ENCODE peak calls at places on chromosomes 13 and 19, in nine cellular contexts. R is IMR-90, W is astrocyte of the cerebellum, L is hepatocyte, G is AG04450, S is GM12865, Q is body of pancreas, F is upper lobe of right lung, Z is ascending aorta. D is an unnamed sample.

GRCh38 chr19:2488942-2489731 is 13.2 kb downstream of the GADD45B start:
- DNase-seq in Z (no peak), F (peak), G (no peak), Q (peak), R (no peak), L (peak), W (no peak), S (peak), D (peak)

GRCh38 chr19:49409441-49410029 is 13.7 kb downstream of the PTH2 start:
- DNase-seq in W (no peak), Z (no peak), F (no peak), Q (no peak), G (no peak), S (peak), L (no peak), R (no peak), D (no peak)

GRCh38 chr13:99260216-99260615 is 2.0 kb upstream of the GPR18 start:
- DNase-seq in F (no peak), R (peak), W (no peak), L (no peak), G (no peak), S (no peak), Z (no peak), Q (no peak), D (peak)

GRCh38 chr19:16031872-16032200 is 44.5 kb upstream of the TPM4 start:
- DNase-seq in F (peak), R (no peak), S (no peak), Q (no peak), G (no peak), Z (no peak), W (no peak), L (no peak), D (no peak)

GRCh38 chr13:95002126-95002525 is 289.8 kb upstream of the SOX21 start:
- DNase-seq in G (no peak), W (no peak), L (no peak), Z (no peak), F (no peak), R (no peak), Q (no peak), S (no peak), D (no peak)

GRCh38 chr19:925912-926594 is at the start of gene ARID3A:
- DNase-seq in W (no peak), R (no peak), G (no peak), L (peak), F (peak), Q (peak), Z (no peak), S (no peak), D (no peak)

GRCh38 chr19:6811906-6812305 is 39.4 kb downstream of the VAV1 start:
- DNase-seq in G (no peak), Q (no peak), Z (no peak), L (peak), R (peak), F (no peak), S (peak), W (no peak), D (peak)

GRCh38 chr13:30293995-30294394 is 13.4 kb downstream of the KATNAL1 start:
- DNase-seq in Z (no peak), S (peak), Q (no peak), W (no peak), R (no peak), L (no peak), G (no peak), F (no peak), D (no peak)

GRCh38 chr19:2015611-2015950 is at the start of gene BTBD2:
- DNase-seq in G (peak), Q (peak), L (peak), F (no peak), R (peak), W (peak), S (peak), Z (no peak), D (peak)

GRCh38 chr13:31670831-31671617 is 68.3 kb upstream of the RXFP2 start:
- DNase-seq in L (no peak), Z (no peak), G (no peak), S (no peak), W (no peak), R (no peak), Q (no peak), F (no peak), D (peak)

GRCh38 chr13:111895896-111896821 is 170.8 kb upstream of the SOX1 start:
- DNase-seq in W (no peak), L (no peak), Z (no peak), S (no peak), F (no peak), Q (no peak), R (no peak), G (no peak), D (no peak)

GRCh38 chr13:24691381-24691780 is 11.2 kb downstream of the ATP12A start:
- DNase-seq in F (no peak), R (no peak), G (no peak), S (no peak), Z (no peak), Q (no peak), L (no peak), W (no peak), D (no peak)

GRCh38 chr13:44573071-44573470 is 3.1 kb downstream of the TSC22D1 start:
- DNase-seq in S (no peak), G (no peak), W (no peak), R (no peak), L (no peak), F (no peak), Z (no peak), Q (no peak), D (no peak)

GRCh38 chr13:75705395-75705794 is 69.3 kb downstream of the LMO7 start:
- DNase-seq in L (no peak), Z (no peak), G (no peak), W (peak), F (no peak), Q (no peak), S (no peak), R (peak), D (peak)

GRCh38 chr19:41621654-41622053 is 5.2 kb downstream of the CEACAM4 start:
- DNase-seq in L (no peak), Q (no peak), F (no peak), S (no peak), W (no peak), R (no peak), Z (no peak), G (no peak), D (no peak)

GRCh38 chr19:33231511-33231910 is 5.9 kb upstream of the SLC7A10 start:
- DNase-seq in Q (no peak), R (peak), G (peak), F (no peak), L (no peak), W (no peak), S (no peak), Z (no peak), D (peak)

GRCh38 chr13:100040196-100040595 is 48.7 kb upstream of the PCCA start:
- DNase-seq in F (no peak), W (no peak), Z (no peak), L (no peak), R (no peak), Q (no peak), G (no peak), S (no peak), D (no peak)

GRCh38 chr13:100314132-100314910 is 225.4 kb downstream of the PCCA start:
- DNase-seq in R (no peak), W (no peak), F (no peak), Z (no peak), Q (no peak), G (no peak), S (no peak), L (no peak), D (no peak)

GRCh38 chr13:32538234-32538620 is 368 bp downstream of the N4BP2L2 start:
- DNase-seq in Q (peak), W (peak), L (peak), R (peak), S (peak), Z (no peak), F (peak), G (no peak), D (peak)

GRCh38 chr13:113995051-113995601 is 21.2 kb upstream of the C13orf46 start:
- DNase-seq in L (no peak), F (no peak), Q (peak), R (no peak), W (no peak), Z (no peak), G (no peak), S (no peak), D (no peak)

GRCh38 chr19:11194657-11195056 is 2.7 kb downstream of the KANK2 start:
- DNase-seq in L (peak), W (no peak), G (no peak), S (no peak), R (peak), Z (no peak), Q (no peak), F (no peak), D (no peak)

GRCh38 chr19:34501339-34502320 is 20.1 kb downstream of the WTIP start:
- DNase-seq in G (peak), L (peak), S (peak), R (peak), W (peak), Z (peak), Q (peak), F (peak), D (peak)

GRCh38 chr19:41166888-41167804 is 25.9 kb upstream of the CYP2S1 start:
- DNase-seq in G (no peak), F (no peak), R (no peak), Q (peak), W (no peak), S (no peak), Z (no peak), L (peak), D (no peak)

GRCh38 chr19:19021115-19021514 is 12.2 kb downstream of the SUGP2 start:
- DNase-seq in W (no peak), G (peak), Z (no peak), Q (no peak), L (peak), R (peak), F (no peak), S (no peak), D (peak)

GRCh38 chr19:58227964-58228583 is 640 bp upstream of the ZNF544 start:
- DNase-seq in R (no peak), Q (no peak), Z (no peak), S (peak), L (no peak), G (no peak), F (no peak), W (no peak), D (no peak)

DNA sequence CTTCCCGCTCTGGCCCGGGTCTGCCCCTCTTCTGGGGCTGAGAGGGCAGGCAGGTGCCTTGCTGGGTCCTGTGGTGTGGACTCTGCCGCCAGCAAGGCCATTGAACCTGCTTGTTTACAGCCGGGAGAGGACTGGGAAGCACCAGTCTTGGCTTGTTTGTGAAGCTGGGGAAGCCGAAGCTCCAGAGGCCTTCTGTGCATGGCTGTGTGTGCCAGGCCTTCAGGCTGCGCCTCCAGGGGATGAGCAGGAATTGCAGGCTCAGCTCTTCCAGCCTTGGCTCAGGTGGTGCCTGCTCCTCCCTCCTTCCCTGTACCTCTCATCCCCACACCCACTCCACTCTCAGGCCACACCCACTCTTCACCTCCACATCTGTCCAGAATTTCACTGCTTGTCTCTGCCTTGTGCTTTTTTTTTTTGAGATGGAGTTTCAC is 17.5 kb downstream of the NDUFB7 start:
- DNase-seq in G (no peak), Q (peak), F (no peak), W (no peak), Z (no peak), R (no peak), S (no peak), L (peak), D (no peak)
- H3K4me3 ChIP-seq in G (no peak), Q (no peak), F (no peak), W (no peak), Z (no peak), R (no peak), S (no peak), L (no peak), D (no peak)

DNA sequence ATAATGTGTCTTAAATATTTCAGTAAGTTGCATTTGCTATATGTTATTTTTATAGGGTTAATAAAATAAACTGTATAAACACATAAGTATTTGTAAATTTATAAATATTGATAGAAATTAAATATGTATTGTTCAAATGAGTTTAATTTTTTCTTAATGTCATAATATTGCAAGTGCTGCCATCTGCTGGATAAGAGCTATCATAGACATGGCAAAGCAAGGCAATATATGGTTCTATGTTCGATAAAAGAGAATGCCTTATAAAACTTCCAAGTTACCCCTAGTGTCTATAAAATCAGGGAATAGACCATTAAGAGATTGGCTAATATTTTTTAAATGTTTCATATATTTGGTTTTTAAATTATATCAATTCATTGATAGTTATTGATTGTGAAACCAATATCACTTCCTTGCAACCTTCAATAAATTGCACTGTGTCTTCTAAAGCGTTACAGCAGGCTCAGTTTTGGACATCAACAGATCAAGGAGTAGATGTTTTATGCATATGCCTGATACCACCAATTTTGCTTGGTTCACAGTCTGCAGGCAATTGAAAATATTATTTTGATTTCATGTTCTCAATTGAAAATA is 29.0 kb upstream of the SLITRK6 start:
- DNase-seq in W (peak), Q (no peak), R (peak), G (peak), F (no peak), Z (no peak), S (peak), L (peak), D (peak)
- TF ChIP-seq CTCF in W (peak), Q (peak), R (peak), G (peak), F (peak), Z (peak), S (peak), L (peak), D (peak)

GRCh38 chr19:9130965-9131364 is 4.2 kb upstream of the OR7G3 start:
- DNase-seq in G (no peak), F (no peak), Q (no peak), S (peak), Z (no peak), R (no peak), W (no peak), L (no peak), D (no peak)

GRCh38 chr19:9128171-9128570 is 1.4 kb upstream of the OR7G3 start:
- DNase-seq in R (peak), W (no peak), F (no peak), Q (no peak), S (no peak), Z (no peak), L (no peak), G (no peak), D (no peak)

GRCh38 chr19:9126900-9127405 is at the start of gene OR7G3:
- DNase-seq in R (no peak), G (no peak), S (no peak), W (no peak), Z (no peak), Q (no peak), L (no peak), F (no peak), D (no peak)

DNA sequence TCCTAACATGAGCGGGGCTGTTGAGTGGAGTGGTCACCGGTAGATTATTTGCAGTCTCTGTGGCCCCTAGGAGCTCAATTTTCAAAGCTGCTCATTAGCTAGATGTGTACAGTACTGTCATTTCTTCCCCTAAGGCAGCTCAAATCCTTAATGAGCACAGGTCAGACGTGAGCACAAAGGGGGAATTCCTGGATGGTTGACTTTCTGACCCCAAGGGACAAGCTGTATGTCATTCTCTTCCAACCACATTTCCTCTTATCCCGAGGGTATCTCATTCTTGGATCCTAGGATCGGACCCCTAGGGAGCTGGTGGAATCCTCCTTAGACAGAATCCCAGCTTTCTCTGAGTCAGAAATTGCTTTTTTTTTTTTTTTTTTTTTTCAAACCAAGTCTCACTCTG is 5.7 kb upstream of the OR7G3 start:
- DNase-seq in Q (no peak), S (no peak), G (no peak), L (no peak), F (no peak), Z (no peak), R (no peak), W (no peak), D (no peak)
- H3K4me3 ChIP-seq in Q (no peak), S (no peak), G (no peak), L (no peak), F (no peak), Z (no peak), R (no peak), W (no peak), D (no peak)

GRCh38 chr13:23180711-23181110 is at the start of gene SGCG:
- DNase-seq in W (no peak), G (no peak), Q (no peak), L (no peak), Z (no peak), F (no peak), S (no peak), R (no peak), D (peak)

GRCh38 chr13:23175920-23176319 is 4.9 kb upstream of the SGCG start:
- DNase-seq in G (no peak), Q (no peak), R (peak), L (no peak), F (no peak), S (no peak), W (no peak), Z (no peak), D (no peak)
- TF ChIP-seq CTCF in G (peak), Q (no peak), R (peak), L (peak), F (peak), S (peak), W (no peak), Z (peak), D (peak)

GRCh38 chr13:50069255-50069654 is 54.0 kb downstream of the KCNRG start:
- DNase-seq in G (no peak), R (peak), Q (no peak), Z (no peak), W (no peak), S (no peak), L (no peak), F (no peak), D (peak)

GRCh38 chr13:50072676-50073075 is 57.4 kb downstream of the KCNRG start:
- DNase-seq in F (no peak), G (no peak), R (no peak), L (no peak), W (no peak), S (no peak), Z (no peak), Q (no peak), D (no peak)

GRCh38 chr13:50073340-50073739 is 58.1 kb downstream of the KCNRG start:
- DNase-seq in Q (no peak), G (no peak), W (no peak), S (no peak), L (no peak), Z (no peak), F (no peak), R (no peak), D (no peak)

GRCh38 chr13:50068508-50068907 is 53.3 kb downstream of the KCNRG start:
- DNase-seq in L (no peak), Z (no peak), Q (no peak), S (no peak), F (no peak), R (no peak), W (no peak), G (no peak), D (no peak)

GRCh38 chr13:50071399-50071798 is 56.2 kb downstream of the KCNRG start:
- DNase-seq in F (no peak), Z (no peak), Q (no peak), S (no peak), G (no peak), L (no peak), R (no peak), W (no peak), D (no peak)
- H3K4me3 ChIP-seq in F (no peak), Z (peak), Q (no peak), S (no peak), G (peak), L (no peak), R (no peak), W (no peak), D (peak)

GRCh38 chr13:96075953-96076543 is 13.9 kb upstream of the HS6ST3 start:
- DNase-seq in G (no peak), F (no peak), R (peak), Z (no peak), Q (no peak), L (peak), W (no peak), S (peak), D (peak)
- TF ChIP-seq CTCF in G (peak), F (peak), R (peak), Z (peak), Q (peak), L (peak), W (peak), S (peak), D (peak)

D was measured in AG10803.